ENCODE peak calls at places on chromosomes 13 and 19, in nine cellular contexts. O, B, W, Y, Z, D, F, C and G are unnamed samples.

GRCh38 chr19:56142087-56142787 is 1.1 kb downstream of the ZNF444 start:
- DNase-seq in Z (no peak), F (peak), D (no peak), C (no peak), W (no peak), B (no peak), Y (peak), O (no peak), G (peak)

GRCh38 chr19:13629687-13630357 is 123.5 kb upstream of the CACNA1A start:
- DNase-seq in C (no peak), Y (peak), D (no peak), B (peak), O (no peak), W (no peak), Z (no peak), F (no peak), G (no peak)

GRCh38 chr19:14139944-14140343 is 3.6 kb upstream of the ASF1B start:
- DNase-seq in Z (no peak), C (no peak), D (no peak), F (no peak), Y (no peak), O (no peak), B (no peak), W (no peak), G (no peak)

GRCh38 chr13:113879506-113880360 is 15.9 kb upstream of the GAS6 start:
- DNase-seq in Y (no peak), W (peak), D (no peak), F (no peak), Z (no peak), C (no peak), O (no peak), B (no peak), G (no peak)

GRCh38 chr13:50244355-50244912 is 229.2 kb downstream of the KCNRG start:
- DNase-seq in F (no peak), O (peak), B (no peak), Y (no peak), W (no peak), Z (no peak), C (no peak), D (no peak), G (no peak)

GRCh38 chr13:53110614-53111013 is 82.0 kb downstream of the OLFM4 start:
- DNase-seq in B (no peak), D (no peak), O (no peak), W (no peak), Z (no peak), F (no peak), C (no peak), Y (no peak), G (no peak)

GRCh38 chr19:17779281-17779930 is 15.5 kb upstream of the B3GNT3 start:
- DNase-seq in O (peak), D (peak), F (peak), C (no peak), B (peak), W (peak), Z (peak), Y (peak), G (no peak)

GRCh38 chr13:102993348-102993747 is 72.9 kb downstream of the SLC10A2 start:
- DNase-seq in O (no peak), F (no peak), W (no peak), B (no peak), Z (no peak), D (no peak), C (no peak), Y (no peak), G (no peak)

GRCh38 chr13:43300817-43301216 is 277.4 kb downstream of the DNAJC15 start:
- DNase-seq in B (peak), C (no peak), Z (no peak), W (no peak), O (no peak), D (no peak), Y (no peak), F (no peak), G (no peak)

GRCh38 chr13:73672492-73672891 is 461.7 kb downstream of the KLF12 start:
- DNase-seq in W (no peak), Z (no peak), F (peak), Y (peak), D (no peak), B (peak), O (no peak), C (no peak), G (no peak)

DNA sequence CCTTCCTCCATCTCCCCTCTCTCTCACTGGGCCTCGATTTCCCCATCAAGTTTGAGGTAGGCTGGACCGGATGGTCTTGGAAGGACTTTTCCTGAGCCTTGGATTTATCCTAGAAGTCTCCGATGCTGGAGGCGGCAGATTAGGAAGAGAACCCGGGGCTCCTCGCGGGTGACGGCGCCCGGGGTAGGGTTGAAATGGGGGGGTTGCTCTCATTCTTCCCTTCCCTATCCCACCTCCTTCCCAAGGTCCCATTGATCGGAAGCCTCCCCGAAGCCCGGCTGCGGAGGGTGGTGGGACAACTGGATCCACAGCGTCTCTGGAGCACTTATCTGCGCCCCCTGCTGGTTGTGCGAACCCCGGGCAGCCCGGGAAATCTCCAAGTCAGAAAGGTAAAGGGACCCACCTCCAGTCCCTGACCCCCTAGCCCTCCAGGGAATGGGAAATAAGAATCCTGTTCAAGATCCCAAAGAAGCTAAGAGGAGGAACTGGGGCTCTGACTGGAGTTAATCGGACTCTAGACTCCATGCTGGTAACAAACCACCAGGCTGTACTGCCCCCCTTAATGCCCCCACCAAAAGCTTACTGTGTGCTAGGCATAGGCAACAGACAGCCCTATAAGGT is 812 bp downstream of the QPCTL start:
- DNase-seq in Z (peak), B (peak), D (peak), W (peak), O (peak), F (peak), C (peak), Y (peak), G (peak)
- TF ChIP-seq CTCF in Z (peak), B (peak), D (peak), W (peak), O (peak), F (peak), C (peak), Y (peak), G (peak)

GRCh38 chr19:6431891-6432290 is 1.7 kb downstream of the SLC25A41 start:
- DNase-seq in C (no peak), Y (no peak), Z (no peak), W (no peak), B (no peak), D (no peak), O (no peak), F (no peak), G (no peak)

GRCh38 chr19:6429419-6430221 is 3.9 kb downstream of the SLC25A41 start:
- DNase-seq in Y (peak), O (no peak), Z (no peak), F (no peak), W (no peak), B (no peak), D (no peak), C (no peak), G (no peak)

GRCh38 chr19:6433663-6434062 is at the start of gene SLC25A41:
- DNase-seq in D (no peak), Z (no peak), C (no peak), Y (no peak), W (no peak), F (no peak), B (no peak), O (no peak), G (no peak)

DNA sequence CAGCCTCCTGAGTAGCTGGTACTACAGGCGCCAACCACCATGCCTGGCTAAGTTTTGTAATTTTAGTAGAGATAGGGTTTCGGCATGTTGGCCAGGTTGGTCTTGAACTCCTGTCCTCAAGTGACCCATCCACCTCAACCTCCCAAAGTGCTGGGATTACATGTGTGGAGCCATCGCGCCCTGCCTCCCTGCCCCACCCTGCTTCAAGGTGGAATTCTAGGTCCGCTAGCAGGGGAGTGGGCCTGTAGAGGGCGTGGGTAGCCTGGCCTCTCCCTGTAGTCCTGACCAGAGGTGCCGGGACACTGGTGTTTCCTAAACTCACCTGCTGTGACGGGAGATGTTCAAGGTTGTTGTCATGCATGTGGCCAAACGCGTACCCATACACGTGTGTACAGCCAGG is 398 bp downstream of the SLC25A41 start:
- DNase-seq in W (no peak), C (no peak), Y (no peak), Z (no peak), O (no peak), B (no peak), D (no peak), F (no peak), G (no peak)
- TF ChIP-seq CTCF in W (no peak), C (no peak), Y (no peak), Z (no peak), O (no peak), B (no peak), D (peak), F (no peak), G (no peak)

DNA sequence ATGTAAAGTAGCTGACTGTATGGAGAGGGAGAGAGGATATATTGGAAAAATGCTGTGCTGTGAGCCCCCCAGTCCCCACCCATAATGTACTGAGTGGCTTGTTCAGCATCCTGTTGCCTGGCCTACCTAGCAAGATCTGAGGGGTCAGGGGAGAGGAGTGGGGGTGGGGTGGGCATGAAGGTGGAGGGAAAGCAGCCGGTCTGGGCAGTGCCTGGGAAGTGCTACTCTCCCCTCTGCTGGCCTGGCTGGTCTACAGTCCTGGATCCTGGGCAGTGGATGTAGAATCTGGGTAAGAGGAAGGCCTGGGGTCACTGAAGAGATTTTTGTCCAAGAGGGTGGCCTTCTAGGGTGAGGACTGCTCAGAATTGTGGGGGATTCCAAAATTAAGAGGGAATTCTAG is 210.5 kb downstream of the PDS5B start:
- DNase-seq in F (no peak), O (no peak), C (no peak), W (no peak), D (no peak), Y (no peak), Z (no peak), B (no peak), G (no peak)
- TF ChIP-seq CTCF in F (no peak), O (no peak), C (no peak), W (no peak), D (peak), Y (no peak), Z (no peak), B (no peak), G (no peak)

DNA sequence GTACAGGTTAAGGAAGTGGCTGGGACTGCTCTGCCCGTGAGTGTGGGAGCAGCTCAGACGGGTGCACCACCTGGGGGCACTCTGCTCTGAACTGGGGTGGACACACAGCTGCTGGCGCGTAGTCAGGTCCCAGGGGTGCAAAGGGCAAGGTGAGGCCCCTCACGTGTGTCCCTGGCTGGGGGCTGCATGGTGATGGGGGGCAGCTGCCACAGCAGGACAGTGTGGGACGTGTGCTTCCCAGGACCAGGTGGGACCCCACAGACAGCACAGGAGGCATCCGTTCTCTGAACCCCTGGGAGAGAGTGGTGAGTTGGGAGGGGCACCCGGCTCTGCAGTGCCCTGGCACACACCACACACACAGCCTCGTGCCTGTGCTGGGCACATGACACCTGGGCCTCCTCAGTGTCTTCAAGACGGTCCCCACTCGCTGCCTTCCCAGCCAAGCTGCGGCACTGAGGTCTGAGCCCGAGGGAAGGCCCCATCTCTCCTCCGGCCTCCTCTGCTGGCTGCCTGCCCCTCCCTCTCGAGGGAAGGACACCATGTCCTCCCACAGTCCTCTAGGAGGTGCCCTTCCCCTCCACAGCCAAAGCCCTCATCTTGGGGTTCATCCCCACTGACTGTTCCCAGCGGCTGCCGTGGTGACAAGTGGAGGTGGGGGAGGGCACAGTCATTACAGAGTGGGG is 24.7 kb downstream of the CILP2 start:
- DNase-seq in F (no peak), Z (no peak), B (no peak), W (no peak), D (peak), Y (no peak), C (no peak), O (no peak), G (no peak)
- TF ChIP-seq CTCF in F (no peak), Z (no peak), B (no peak), W (no peak), D (peak), Y (peak), C (peak), O (no peak), G (no peak)

GRCh38 chr19:49488863-49489537 is 1.6 kb downstream of the RPL13A start:
- DNase-seq in B (no peak), O (no peak), Y (no peak), F (no peak), C (no peak), W (no peak), Z (no peak), D (no peak), G (no peak)

GRCh38 chr19:49488046-49488862 is 846 bp downstream of the RPL13A start:
- DNase-seq in O (no peak), Y (no peak), D (no peak), F (no peak), W (no peak), B (no peak), C (no peak), Z (no peak), G (no peak)

GRCh38 chr19:49491030-49491803 is 3.8 kb downstream of the RPL13A start:
- DNase-seq in F (no peak), O (no peak), Z (no peak), B (no peak), Y (no peak), W (no peak), D (no peak), C (no peak), G (no peak)

GRCh38 chr19:49490287-49491029 is 3.0 kb downstream of the RPL13A start:
- DNase-seq in Z (no peak), W (no peak), O (no peak), F (no peak), B (no peak), C (no peak), D (no peak), Y (no peak), G (no peak)

GRCh38 chr19:49489601-49490167 is 2.3 kb downstream of the RPL13A start:
- DNase-seq in Y (no peak), W (no peak), Z (no peak), C (no peak), B (no peak), D (no peak), F (no peak), O (no peak), G (peak)
- TF ChIP-seq CTCF in Y (no peak), W (no peak), Z (no peak), C (no peak), B (no peak), D (no peak), F (no peak), O (no peak), G (peak)

GRCh38 chr13:99448586-99448985 is 52.7 kb upstream of the TM9SF2 start:
- DNase-seq in F (no peak), Z (no peak), W (no peak), Y (no peak), B (no peak), C (no peak), O (no peak), D (no peak), G (no peak)

GRCh38 chr13:99442273-99442895 is 58.9 kb upstream of the TM9SF2 start:
- DNase-seq in D (peak), F (peak), B (peak), W (no peak), O (peak), C (peak), Y (peak), Z (peak), G (no peak)

GRCh38 chr13:99450416-99450815 is 50.9 kb upstream of the TM9SF2 start:
- DNase-seq in B (no peak), O (no peak), C (no peak), W (no peak), D (no peak), Z (no peak), Y (no peak), F (no peak), G (no peak)

GRCh38 chr13:99446242-99446641 is 55.0 kb upstream of the TM9SF2 start:
- DNase-seq in B (no peak), W (no peak), C (no peak), Z (no peak), D (peak), Y (peak), F (no peak), O (no peak), G (no peak)
- TF ChIP-seq CTCF in B (no peak), W (no peak), C (peak), Z (peak), D (peak), Y (peak), F (no peak), O (no peak), G (no peak)

GRCh38 chr13:62631124-62631523 is 1215.5 kb upstream of the PCDH20 start:
- DNase-seq in D (no peak), Y (no peak), C (no peak), O (no peak), F (no peak), B (no peak), W (no peak), Z (no peak), G (no peak)

GRCh38 chr13:62629618-62630017 is 1214.0 kb upstream of the PCDH20 start:
- DNase-seq in Y (no peak), D (no peak), O (no peak), C (no peak), F (no peak), W (no peak), Z (no peak), B (no peak), G (peak)

GRCh38 chr13:62625214-62625613 is 1209.6 kb upstream of the PCDH20 start:
- DNase-seq in F (no peak), D (no peak), Y (no peak), B (no peak), O (no peak), Z (no peak), W (no peak), C (no peak), G (no peak)

GRCh38 chr13:62626771-62627170 is 1211.1 kb upstream of the PCDH20 start:
- DNase-seq in Y (peak), B (no peak), D (peak), W (no peak), F (no peak), Z (peak), C (no peak), O (no peak), G (no peak)

DNA sequence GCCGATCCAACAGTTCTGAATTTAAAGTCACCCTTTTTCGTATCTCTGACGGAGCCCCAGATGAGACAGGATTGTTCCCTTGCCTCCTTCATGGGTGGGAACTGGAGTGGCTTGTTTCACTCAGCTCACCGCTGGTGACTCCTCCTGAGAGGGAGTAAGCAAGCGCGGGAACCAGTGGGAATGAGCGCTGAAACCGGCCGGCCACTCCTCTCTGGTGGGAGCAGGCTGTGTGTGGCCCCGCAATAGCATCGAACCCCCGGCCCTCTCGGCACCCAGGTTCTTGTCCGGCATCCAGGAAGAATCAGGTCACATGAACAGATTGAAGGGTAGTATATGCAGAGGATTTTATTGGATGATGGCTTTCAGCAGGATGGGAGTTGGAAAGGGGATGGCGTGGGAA is 1211.6 kb upstream of the PCDH20 start:
- DNase-seq in W (no peak), F (no peak), Z (no peak), O (no peak), B (no peak), C (no peak), D (no peak), Y (no peak), G (no peak)
- TF ChIP-seq CTCF in W (no peak), F (no peak), Z (no peak), O (no peak), B (no peak), C (no peak), D (no peak), Y (no peak), G (no peak)

GRCh38 chr13:87678353-87678752 is 7.2 kb downstream of the SLITRK5 start:
- DNase-seq in B (no peak), D (no peak), Y (no peak), W (no peak), F (no peak), C (no peak), Z (no peak), O (no peak), G (no peak)

GRCh38 chr13:87676254-87677042 is 5.3 kb downstream of the SLITRK5 start:
- DNase-seq in Z (no peak), B (no peak), D (peak), Y (no peak), C (no peak), F (no peak), O (no peak), W (no peak), G (no peak)

GRCh38 chr13:87677334-87678234 is 6.4 kb downstream of the SLITRK5 start:
- DNase-seq in Z (peak), B (no peak), C (no peak), F (no peak), O (no peak), D (peak), W (no peak), Y (peak), G (no peak)

GRCh38 chr13:87677043-87677333 is 5.8 kb downstream of the SLITRK5 start:
- DNase-seq in F (no peak), Z (no peak), W (no peak), B (no peak), O (no peak), Y (no peak), D (peak), C (no peak), G (no peak)

DNA sequence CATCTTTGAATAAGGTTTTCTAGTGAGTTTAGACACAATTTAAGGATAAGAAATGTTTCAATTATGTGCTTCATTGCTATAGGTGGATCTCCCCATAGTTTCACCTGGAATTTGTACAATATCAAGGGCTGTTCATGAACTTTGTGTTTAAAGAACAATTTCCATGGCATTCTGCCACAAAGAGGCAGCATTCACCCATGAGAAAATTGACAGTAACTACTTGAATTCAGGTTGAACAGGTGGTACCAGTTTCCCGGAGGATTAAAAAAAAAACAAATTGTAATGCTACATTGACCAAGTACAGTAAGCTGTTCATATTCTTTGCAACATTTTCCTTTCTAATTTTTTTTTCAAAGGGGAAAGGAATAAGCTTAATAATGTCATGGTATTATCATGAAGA is 9.1 kb downstream of the SLITRK5 start:
- DNase-seq in B (peak), Y (peak), Z (no peak), D (no peak), C (no peak), W (no peak), F (no peak), O (no peak), G (peak)
- TF ChIP-seq CTCF in B (peak), Y (peak), Z (no peak), D (peak), C (no peak), W (no peak), F (no peak), O (no peak), G (no peak)

GRCh38 chr19:58408152-58409009 is at the start of gene ZNF584:
- DNase-seq in Z (peak), F (peak), C (peak), W (peak), O (peak), B (peak), D (peak), Y (peak), G (peak)
- TF ChIP-seq CTCF in Z (no peak), F (no peak), C (peak), W (no peak), O (peak), B (peak), D (no peak), Y (peak), G (no peak)